ENCODE peak calls at places on chromosomes 2 and 18, in ten cellular contexts. Q, U, B, S, A, Y, V, I, R and K are unnamed samples.

GRCh38 chr2:128317186-128317897 is 1.3 kb downstream of the HS6ST1 start:
- DNase-seq in A (peak), B (peak), I (no peak), U (no peak), R (no peak), Y (peak), S (no peak), Q (peak), V (no peak), K (no peak)

GRCh38 chr2:229775614-229776313 is 61.4 kb upstream of the DNER start:
- DNase-seq in B (no peak), V (peak), Y (no peak), S (no peak), Q (no peak), A (no peak), I (no peak), R (no peak), U (no peak), K (no peak)

GRCh38 chr18:40355701-40356100 is 1599.3 kb upstream of the PIK3C3 start:
- DNase-seq in R (peak), A (no peak), Q (no peak), S (no peak), V (peak), Y (no peak), B (no peak), I (peak), U (peak), K (no peak)

GRCh38 chr2:203732072-203732952 is 25.9 kb downstream of the CD28 start:
- DNase-seq in V (no peak), R (no peak), S (no peak), B (no peak), A (no peak), U (no peak), Q (no peak), Y (no peak), I (no peak), K (no peak)

GRCh38 chr18:46039967-46040746 is 31.9 kb downstream of the PSTPIP2 start:
- DNase-seq in I (no peak), R (no peak), U (no peak), Q (no peak), A (no peak), V (no peak), S (no peak), B (no peak), Y (no peak), K (no peak)

GRCh38 chr2:120398051-120398960 is 52.4 kb downstream of the INHBB start:
- DNase-seq in R (peak), A (no peak), Q (no peak), U (peak), I (peak), B (no peak), V (no peak), S (no peak), Y (peak), K (peak)

GRCh38 chr2:40279001-40279400 is 172.9 kb downstream of the SLC8A1 start:
- DNase-seq in V (peak), U (peak), A (no peak), S (no peak), Q (no peak), R (no peak), I (no peak), B (no peak), Y (no peak), K (no peak)

GRCh38 chr2:223994562-223995162 is 37.4 kb downstream of the MRPL44 start:
- DNase-seq in Y (no peak), A (no peak), I (no peak), S (no peak), B (no peak), U (no peak), Q (no peak), R (no peak), V (no peak), K (no peak)

GRCh38 chr2:11574176-11575046 is 40.6 kb downstream of the GREB1 start:
- DNase-seq in I (no peak), S (no peak), R (no peak), A (peak), Q (no peak), Y (peak), U (no peak), B (no peak), V (no peak), K (no peak)

GRCh38 chr2:16249269-16250055 is 309.1 kb downstream of the MYCN start:
- DNase-seq in U (no peak), Y (no peak), I (no peak), Q (no peak), V (no peak), A (peak), R (no peak), S (no peak), B (no peak), K (no peak)

GRCh38 chr2:23600336-23600735 is 215.4 kb downstream of the KLHL29 start:
- DNase-seq in B (no peak), Y (no peak), Q (no peak), I (no peak), R (no peak), S (peak), A (peak), U (no peak), V (peak), K (no peak)

GRCh38 chr2:70132244-70133126 is 45.2 kb downstream of the PCBP1 start:
- DNase-seq in V (peak), B (no peak), U (peak), R (no peak), A (peak), Y (peak), I (no peak), Q (no peak), S (peak), K (no peak)

GRCh38 chr2:227450921-227451654 is 20.9 kb upstream of the AGFG1 start:
- DNase-seq in V (peak), A (no peak), S (no peak), Q (no peak), Y (no peak), U (peak), B (no peak), I (no peak), R (no peak), K (no peak)

GRCh38 chr18:13379930-13380665 is 161.5 kb downstream of the LDLRAD4 start:
- DNase-seq in R (no peak), B (no peak), U (no peak), I (no peak), V (no peak), Y (no peak), Q (no peak), S (no peak), A (no peak), K (no peak)